ENCODE peak calls at places on chromosomes 6 and 20, in ten cellular contexts. U is body of pancreas; M is brain microvascular endothelial cell; G is neural crest cell; S is fibroblast of the conjunctiva; N is A549; V is NCI-H524; J is EL; H is adrenal gland; L is activated CD4-positive, alpha-beta T cell treated with anti-CD3 and anti-CD28 coated beads, Interleukin-2, amount 10 ng/mL, durations not matched to agents 7 days and 5 days. O is an unnamed sample.

GRCh38 chr6:692356-692851 is 535 bp downstream of the EXOC2 start:
- DNase-seq in U (peak; percentile 35), M (peak; percentile 42), G (peak; percentile 4), S (no peak), N (peak; percentile 51), V (peak; percentile 20), J (peak; percentile 50), H (peak; percentile 33), L (peak; percentile 83), O (peak; percentile 55)

GRCh38 chr6:49027644-49028043 is 435.4 kb downstream of the MMUT start:
- DNase-seq in U (no peak), M (no peak), G (no peak), S (no peak), N (no peak), V (no peak), J (no peak), H (no peak), L (no peak), O (no peak)

GRCh38 chr6:133951881-133952814 is 876 bp upstream of the TBPL1 start:
- DNase-seq in U (peak; percentile 56), M (peak; percentile 80), G (peak; percentile 53), S (peak; percentile 34), N (peak; percentile 67), V (peak; percentile 86), J (peak; percentile 78), H (peak; percentile 55), L (peak; percentile 26), O (peak; percentile 81)

GRCh38 chr20:60851826-60852704 is 400.0 kb upstream of the CDH4 start:
- DNase-seq in U (no peak), M (no peak), G (peak; percentile 42), S (no peak), N (peak; percentile 18), V (peak; percentile 20), J (no peak), H (no peak), L (no peak), O (peak; percentile 46)

GRCh38 chr6:115460913-115461312 is 599.8 kb downstream of the FRK start:
- DNase-seq in U (no peak), M (no peak), G (no peak), S (no peak), N (no peak), V (no peak), J (no peak), H (no peak), L (no peak), O (no peak)

GRCh38 chr6:17869010-17869752 is 118.3 kb downstream of the KIF13A start:
- DNase-seq in U (no peak), M (no peak), G (no peak), S (no peak), N (no peak), V (peak; percentile 51), J (peak; percentile 82), H (peak; percentile 14), L (no peak), O (peak; percentile 84)

GRCh38 chr6:156183678-156184077 is 593.5 kb upstream of the ARID1B start:
- DNase-seq in U (no peak), M (no peak), G (no peak), S (no peak), N (no peak), V (no peak), J (no peak), H (no peak), L (no peak), O (peak; percentile 29)

GRCh38 chr6:95093154-95093553 is 484.2 kb upstream of the MANEA start:
- DNase-seq in U (no peak), M (no peak), G (no peak), S (no peak), N (no peak), V (no peak), J (no peak), H (no peak), L (no peak), O (no peak)

GRCh38 chr20:2418388-2418787 is 37.7 kb downstream of the TGM6 start:
- DNase-seq in U (no peak), M (no peak), G (no peak), S (no peak), N (no peak), V (no peak), J (no peak), H (no peak), L (no peak), O (no peak)

GRCh38 chr6:158763440-158764187 is 55.6 kb downstream of the EZR start:
- DNase-seq in U (no peak), M (no peak), G (no peak), S (no peak), N (no peak), V (no peak), J (no peak), H (no peak), L (no peak), O (no peak)

GRCh38 chr6:152121910-152122309 is 314.4 kb downstream of the ESR1 start:
- DNase-seq in U (no peak), M (no peak), G (no peak), S (no peak), N (no peak), V (no peak), J (no peak), H (peak; percentile 41), L (no peak), O (no peak)

GRCh38 chr6:167403427-167403826 is 78.5 kb downstream of the TTLL2 start:
- DNase-seq in U (no peak), M (no peak), G (no peak), S (no peak), N (no peak), V (no peak), J (no peak), H (no peak), L (no peak), O (no peak)

GRCh38 chr20:235891-236290 is 8.8 kb downstream of the DEFB129 start:
- DNase-seq in U (no peak), M (no peak), G (no peak), S (no peak), N (peak; percentile 55), V (peak; percentile 52), J (peak; percentile 6), H (peak; percentile 16), L (no peak), O (no peak)

GRCh38 chr20:10555865-10556308 is 117.9 kb downstream of the JAG1 start:
- DNase-seq in U (no peak), M (peak; percentile 79), G (no peak), S (no peak), N (peak; percentile 66), V (no peak), J (peak; percentile 83), H (no peak), L (no peak), O (no peak)